ENCODE peak calls at places on chromosomes 1 and 21, in seven cellular contexts. T, P, L, V, Z, E and F are unnamed samples.

GRCh38 chr1:66464356-66464755 is 69.6 kb upstream of the SGIP1 start:
- DNase-seq in E (no peak), V (no peak), Z (no peak), P (no peak), L (no peak), T (no peak), F (no peak)

GRCh38 chr1:152960452-152961044 is 9.9 kb upstream of the SPRR4 start:
- DNase-seq in P (no peak), V (no peak), E (no peak), Z (no peak), L (no peak), T (no peak), F (no peak)

GRCh38 chr1:245277276-245277675 is 122.5 kb downstream of the KIF26B start:
- DNase-seq in P (no peak), V (no peak), E (no peak), Z (no peak), T (no peak), L (peak), F (no peak)

GRCh38 chr1:117600325-117600916 is 5.4 kb upstream of the TENT5C start:
- DNase-seq in Z (no peak), P (no peak), E (no peak), T (no peak), V (no peak), L (no peak), F (no peak)

GRCh38 chr1:56837244-56837926 is 17.2 kb upstream of the C8A start:
- DNase-seq in T (no peak), E (no peak), P (no peak), L (no peak), Z (no peak), V (no peak), F (no peak)

GRCh38 chr1:64532646-64533045 is 62.7 kb downstream of the CACHD1 start:
- DNase-seq in T (no peak), P (no peak), V (no peak), Z (no peak), L (no peak), E (no peak), F (no peak)

GRCh38 chr1:154454391-154455120 is 47.5 kb upstream of the TDRD10 start:
- DNase-seq in T (no peak), P (no peak), V (no peak), Z (no peak), E (no peak), L (no peak), F (no peak)

GRCh38 chr1:158203693-158204457 is 23.2 kb downstream of the CD1D start:
- DNase-seq in E (no peak), P (peak), L (peak), Z (no peak), T (no peak), V (peak), F (no peak)

GRCh38 chr1:71047635-71048607 is at the start of gene PTGER3:
- DNase-seq in P (no peak), E (peak), Z (peak), T (no peak), V (no peak), L (no peak), F (no peak)

GRCh38 chr1:113675299-113675698 is 84.0 kb downstream of the PHTF1 start:
- DNase-seq in V (peak), T (no peak), E (no peak), Z (no peak), L (no peak), P (no peak), F (no peak)

GRCh38 chr1:68917456-68917855 is 420.6 kb upstream of the DEPDC1 start:
- DNase-seq in V (peak), E (no peak), P (peak), L (no peak), T (no peak), Z (no peak), F (no peak)

GRCh38 chr1:5742032-5742431 is 250.2 kb downstream of the NPHP4 start:
- DNase-seq in L (no peak), Z (no peak), V (no peak), E (no peak), P (no peak), T (no peak), F (no peak)

GRCh38 chr21:45263534-45263933 is 24.2 kb downstream of the POFUT2 start:
- DNase-seq in Z (no peak), E (no peak), T (no peak), L (no peak), V (no peak), P (no peak), F (no peak)

GRCh38 chr1:231420959-231421615 is 1.0 kb downstream of the EGLN1 start:
- DNase-seq in L (peak), P (peak), Z (peak), T (peak), E (peak), V (peak), F (peak)

GRCh38 chr1:25989860-25990650 is 7.8 kb downstream of the PAFAH2 start:
- DNase-seq in Z (no peak), T (no peak), L (no peak), P (no peak), V (no peak), E (no peak), F (no peak)

GRCh38 chr1:63276625-63277024 is 45.7 kb upstream of the FOXD3 start:
- DNase-seq in V (no peak), L (no peak), T (no peak), P (no peak), E (no peak), Z (no peak), F (no peak)

GRCh38 chr1:30286984-30287839 is 436.2 kb downstream of the MATN1 start:
- DNase-seq in V (no peak), T (no peak), P (no peak), E (no peak), L (no peak), Z (no peak), F (no peak)

GRCh38 chr21:38950388-38951094 is 144.8 kb downstream of the ETS2 start:
- DNase-seq in E (no peak), V (peak), P (no peak), T (no peak), Z (no peak), L (no peak), F (no peak)

GRCh38 chr21:23452384-23453083 is 2154.7 kb downstream of the MRPL39 start:
- DNase-seq in Z (no peak), E (peak), T (no peak), P (no peak), L (no peak), V (no peak), F (no peak)

GRCh38 chr21:29475329-29475728 is 176.6 kb downstream of the BACH1 start:
- DNase-seq in Z (no peak), L (no peak), T (no peak), E (no peak), P (no peak), V (no peak), F (no peak)

GRCh38 chr1:19987719-19988118 is 8.3 kb upstream of the PLA2G2A start:
- DNase-seq in Z (no peak), P (no peak), V (no peak), E (no peak), T (no peak), L (no peak), F (no peak)

GRCh38 chr1:151539321-151540020 is 638 bp upstream of the TUFT1 start:
- DNase-seq in L (peak), T (no peak), P (peak), V (peak), E (no peak), Z (peak), F (peak)